ENCODE peak calls at places on chromosome 17, in six cellular contexts. I, K, J, B, D and V are unnamed samples.

GRCh38 chr17:17235212-17236174 is 1.5 kb downstream of the FLCN start:
- DNase-seq in I (peak; percentile 39), K (no peak), J (no peak), B (no peak), D (no peak), V (no peak)

GRCh38 chr17:66448008-66448644 is 145.7 kb downstream of the PRKCA start:
- DNase-seq in I (no peak), K (no peak), J (no peak), B (no peak), D (no peak), V (no peak)

GRCh38 chr17:57486978-57487377 is 230.7 kb downstream of the MSI2 start:
- DNase-seq in I (no peak), K (no peak), J (no peak), B (no peak), D (no peak), V (no peak)

GRCh38 chr17:8140058-8140412 is 12.2 kb downstream of the PER1 start:
- DNase-seq in I (peak; percentile 27), K (no peak), J (no peak), B (no peak), D (no peak), V (no peak)

GRCh38 chr17:61878984-61879612 is 15.8 kb upstream of the BRIP1 start:
- DNase-seq in I (no peak), K (no peak), J (no peak), B (no peak), D (no peak), V (no peak)

GRCh38 chr17:38905375-38905774 is 20.0 kb upstream of the LASP1NB start:
- DNase-seq in I (no peak), K (no peak), J (no peak), B (no peak), D (no peak), V (no peak)

GRCh38 chr17:5418858-5419355 is 555 bp downstream of the NUP88 start:
- DNase-seq in I (peak; percentile 37), K (no peak), J (no peak), B (peak; percentile 12), D (no peak), V (peak; percentile 64)

GRCh38 chr17:81803728-81804558 is at the start of gene GCGR:
- DNase-seq in I (no peak), K (no peak), J (peak; percentile 78), B (no peak), D (no peak), V (no peak)

GRCh38 chr17:68418876-68419275 is 38.4 kb downstream of the WIPI1 start:
- DNase-seq in I (no peak), K (no peak), J (no peak), B (no peak), D (no peak), V (no peak)

GRCh38 chr17:22374741-22375140 is 682.4 kb downstream of the KCNJ18 start:
- DNase-seq in I (no peak), K (no peak), J (no peak), B (no peak), D (no peak), V (no peak)

GRCh38 chr17:77392376-77393273 is 251.9 kb downstream of the SEC14L1 start:
- DNase-seq in I (peak; percentile 74), K (no peak), J (no peak), B (no peak), D (no peak), V (no peak)

GRCh38 chr17:31167111-31167510 is 72.3 kb downstream of the NF1 start:
- DNase-seq in I (no peak), K (no peak), J (no peak), B (no peak), D (no peak), V (no peak)

GRCh38 chr17:64017381-64017980 is 3.0 kb downstream of the ICAM2 start:
- DNase-seq in I (no peak), K (no peak), J (no peak), B (no peak), D (no peak), V (no peak)

GRCh38 chr17:8189041-8189710 is 804 bp downstream of the BORCS6 start:
- DNase-seq in I (peak; percentile 40), K (peak; percentile 37), J (no peak), B (peak; percentile 15), D (no peak), V (peak; percentile 23)

GRCh38 chr17:77772461-77772897 is 186.0 kb upstream of the TNRC6C start:
- DNase-seq in I (peak; percentile 41), K (peak; percentile 33), J (peak; percentile 96), B (peak; percentile 92), D (peak; percentile 77), V (peak; percentile 55)